ENCODE peak calls at places on chromosome 21, in nine cellular contexts. H is neural progenitor cell, U is psoas muscle, Q is endothelial cell of umbilical vein, L is stomach, F is uterus, R is esophagus muscularis mucosa, M is A549, J is endodermal cell. I is an unnamed sample.
A peak's percentile ranks its signal among the peaks of the same experiment; 100 is the strongest.

GRCh38 chr21:37808261-37808660 is 108.0 kb downstream of the KCNJ6 start:
- DNase-seq in H (no peak), U (no peak), Q (no peak), L (no peak), F (no peak), R (no peak), M (no peak), J (no peak), I (no peak)

GRCh38 chr21:41725421-41726021 is 41.3 kb downstream of the RIPK4 start:
- DNase-seq in H (peak; percentile 42), U (peak; percentile 56), Q (no peak), L (no peak), F (no peak), R (no peak), M (no peak), J (peak; percentile 57), I (no peak)

GRCh38 chr21:42222386-42222785 is 3.4 kb downstream of the ABCG1 start:
- DNase-seq in H (no peak), U (no peak), Q (no peak), L (peak; percentile 20), F (no peak), R (no peak), M (no peak), J (peak; percentile 23), I (no peak)

GRCh38 chr21:37939251-37939650 is 23.0 kb upstream of the KCNJ6 start:
- DNase-seq in H (no peak), U (no peak), Q (no peak), L (no peak), F (no peak), R (no peak), M (no peak), J (no peak), I (no peak)

GRCh38 chr21:14900611-14901010 is 164.2 kb downstream of the NRIP1 start:
- DNase-seq in H (no peak), U (no peak), Q (no peak), L (no peak), F (no peak), R (no peak), M (no peak), J (no peak), I (peak; percentile 66)

GRCh38 chr21:41926068-41926806 is 27.6 kb downstream of the C2CD2 start:
- DNase-seq in H (no peak), U (no peak), Q (peak; percentile 84), L (peak; percentile 44), F (no peak), R (no peak), M (no peak), J (peak; percentile 68), I (peak; percentile 55)

GRCh38 chr21:26079376-26079775 is 91.2 kb downstream of the APP start:
- DNase-seq in H (no peak), U (no peak), Q (no peak), L (no peak), F (no peak), R (no peak), M (no peak), J (no peak), I (no peak)

GRCh38 chr21:42097860-42098259 is 26.7 kb downstream of the UMODL1 start:
- DNase-seq in H (no peak), U (no peak), Q (peak; percentile 97), L (peak; percentile 51), F (peak; percentile 58), R (no peak), M (peak; percentile 84), J (no peak), I (peak; percentile 98)

GRCh38 chr21:41895643-41896493 is 16.7 kb upstream of the PRDM15 start:
- DNase-seq in H (no peak), U (no peak), Q (peak; percentile 29), L (no peak), F (no peak), R (no peak), M (no peak), J (peak; percentile 75), I (no peak)

GRCh38 chr21:37145635-37146111 is 72.6 kb downstream of the TTC3 start:
- DNase-seq in H (peak; percentile 45), U (no peak), Q (no peak), L (no peak), F (no peak), R (no peak), M (no peak), J (peak; percentile 87), I (peak; percentile 69)

GRCh38 chr21:35395728-35396127 is 346.6 kb upstream of the RUNX1 start:
- DNase-seq in H (no peak), U (no peak), Q (peak; percentile 51), L (no peak), F (no peak), R (no peak), M (no peak), J (no peak), I (peak; percentile 22)

GRCh38 chr21:36909901-36910561 is 56.4 kb downstream of the HLCS start:
- DNase-seq in H (no peak), U (no peak), Q (peak; percentile 86), L (no peak), F (no peak), R (no peak), M (peak; percentile 98), J (no peak), I (peak; percentile 98)

GRCh38 chr21:23887709-23888303 is 1719.5 kb downstream of the MRPL39 start:
- DNase-seq in H (no peak), U (no peak), Q (no peak), L (no peak), F (no peak), R (no peak), M (no peak), J (no peak), I (no peak)

GRCh38 chr21:35635261-35635660 is 425.1 kb downstream of the SETD4 start:
- DNase-seq in H (no peak), U (no peak), Q (no peak), L (no peak), F (no peak), R (peak; percentile 45), M (peak; percentile 2), J (no peak), I (peak; percentile 98)

GRCh38 chr21:29360799-29361765 is 62.4 kb downstream of the BACH1 start:
- DNase-seq in H (peak; percentile 33), U (no peak), Q (no peak), L (no peak), F (no peak), R (no peak), M (peak; percentile 12), J (no peak), I (no peak)
- TF ChIP-seq CTCF in H (peak; percentile 42), U (no peak), Q (no peak), L (peak; percentile 17), F (no peak), R (no peak), M (no peak), J (peak; percentile 69), I (no peak)

GRCh38 chr21:43726686-43727570 is 8.0 kb downstream of the PDXK start:
- DNase-seq in H (no peak), U (peak; percentile 60), Q (no peak), L (no peak), F (no peak), R (no peak), M (peak; percentile 42), J (peak; percentile 47), I (no peak)
- H3K4me3 ChIP-seq in H (no peak overlapping the region), U (no peak overlapping the region), Q (no peak overlapping the region), L (peak overlapping the region; percentile 43), F (no peak overlapping the region), R (no peak overlapping the region), M (peak overlapping the region; percentile 44), J (no peak overlapping the region), I (no peak overlapping the region)

GRCh38 chr21:38958940-38959685 is 153.4 kb downstream of the ETS2 start:
- DNase-seq in H (no peak), U (no peak), Q (no peak), L (no peak), F (peak; percentile 86), R (no peak), M (peak; percentile 45), J (no peak), I (peak; percentile 94)
- TF ChIP-seq CTCF in H (no peak), U (no peak), Q (no peak), L (no peak), F (no peak), R (no peak), M (no peak), J (no peak), I (no peak)

GRCh38 chr21:17901458-17902092 is 82.4 kb upstream of the C21orf91 start:
- DNase-seq in H (no peak), U (no peak), Q (no peak), L (no peak), F (no peak), R (no peak), M (no peak), J (no peak), I (peak; percentile 11)
- H3K4me3 ChIP-seq in H (no peak overlapping the region), U (no peak overlapping the region), Q (no peak overlapping the region), L (no peak overlapping the region), F (no peak overlapping the region), R (no peak overlapping the region), M (no peak overlapping the region), J (peak overlapping the region; percentile 37), I (no peak overlapping the region)

GRCh38 chr21:34243562-34243961 is 120.2 kb upstream of the KCNE2 start:
- DNase-seq in H (peak; percentile 27), U (no peak), Q (peak; percentile 31), L (peak; percentile 27), F (no peak), R (no peak), M (peak; percentile 16), J (peak; percentile 73), I (peak; percentile 39)
- TF ChIP-seq CTCF in H (peak; percentile 59), U (no peak), Q (peak; percentile 62), L (peak; percentile 23), F (no peak), R (peak; percentile 17), M (no peak), J (peak; percentile 79), I (peak; percentile 65)

GRCh38 chr21:45126983-45127382 is 52.6 kb downstream of the ADARB1 start:
- DNase-seq in H (no peak), U (no peak), Q (no peak), L (no peak), F (no peak), R (no peak), M (no peak), J (no peak), I (no peak)
- H3K4me3 ChIP-seq in H (no peak overlapping the region), U (no peak overlapping the region), Q (no peak overlapping the region), L (no peak overlapping the region), F (no peak overlapping the region), R (no peak overlapping the region), M (no peak overlapping the region), J (no peak overlapping the region), I (no peak overlapping the region)

GRCh38 chr21:45152265-45152746 is 77.9 kb downstream of the ADARB1 start:
- DNase-seq in H (peak; percentile 77), U (no peak), Q (no peak), L (peak; percentile 31), F (no peak), R (no peak), M (no peak), J (peak; percentile 84), I (no peak)
- TF ChIP-seq CTCF in H (peak; percentile 54), U (peak; percentile 22), Q (peak; percentile 16), L (no peak), F (no peak), R (peak; percentile 34), M (no peak), J (peak; percentile 70), I (no peak)

DNA sequence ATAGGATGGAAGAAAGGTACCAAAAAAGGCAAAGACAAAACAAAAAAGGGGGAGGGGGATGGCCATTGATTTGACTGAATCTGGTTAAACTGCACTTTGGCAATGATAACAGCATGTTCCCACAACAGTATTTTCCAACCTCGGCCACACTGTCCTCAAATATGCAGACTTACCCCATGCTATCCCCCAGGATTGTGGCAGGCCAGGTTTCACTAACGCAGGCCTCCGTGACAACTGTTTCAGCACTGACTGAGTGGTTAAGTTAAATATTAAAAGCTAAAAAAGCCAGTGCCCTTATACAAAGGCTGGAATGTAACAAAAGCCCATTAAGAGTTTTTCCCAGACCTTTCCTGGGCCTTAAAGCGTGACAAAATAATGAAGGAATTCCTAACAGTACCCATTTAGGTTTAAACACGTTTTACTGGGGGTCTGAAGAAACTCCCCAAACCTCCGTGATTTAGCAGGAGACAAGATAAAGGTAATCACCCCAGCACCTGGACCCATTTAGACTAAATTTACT is 203.0 kb downstream of the USP25 start:
- DNase-seq in H (no peak), U (no peak), Q (no peak), L (no peak), F (no peak), R (no peak), M (no peak), J (no peak), I (no peak)
- H3K4me3 ChIP-seq in H (no peak overlapping the region), U (no peak overlapping the region), Q (no peak overlapping the region), L (no peak overlapping the region), F (no peak overlapping the region), R (no peak overlapping the region), M (no peak overlapping the region), J (no peak overlapping the region), I (no peak overlapping the region)

I was measured in fibroblast of mammary gland.